ENCODE peak calls at places on chromosomes 6 and 20, in eight cellular contexts. O is IMR-90, V is stomach, X is gastrocnemius medialis, H is endothelial cell of umbilical vein, J is breast epithelium, K is ovary, Z is transverse colon. S is an unnamed sample. For H3K4me1, the result is how much of the 10 kb centered on the place peaks cover.

GRCh38 chr6:110271732-110272022 is 86.5 kb downstream of the METTL24 start:
- DNase-seq in O (no peak), V (no peak), X (no peak), H (no peak), J (no peak), K (no peak), Z (no peak), S (no peak)

GRCh38 chr20:46111028-46111835 is 6.9 kb upstream of the CD40 start:
- DNase-seq in O (no peak), V (no peak), X (peak), H (no peak), J (no peak), K (no peak), Z (peak), S (no peak)

GRCh38 chr6:101445527-101445926 is 52.0 kb downstream of the GRIK2 start:
- DNase-seq in O (peak), V (no peak), X (no peak), H (no peak), J (no peak), K (no peak), Z (no peak), S (no peak)

GRCh38 chr6:28634758-28635546 is 109.3 kb downstream of the GPX5 start:
- DNase-seq in O (no peak), V (no peak), X (no peak), H (no peak), J (no peak), K (no peak), Z (no peak), S (no peak)

GRCh38 chr20:9145142-9145541 is 76.3 kb downstream of the PLCB4 start:
- DNase-seq in O (no peak), V (no peak), X (no peak), H (no peak), J (no peak), K (no peak), Z (no peak), S (no peak)

GRCh38 chr6:170190046-170190445 is 100.8 kb downstream of the DLL1 start:
- DNase-seq in O (no peak), V (no peak), X (no peak), H (no peak), J (no peak), K (no peak), Z (no peak), S (no peak)

GRCh38 chr20:53480913-53481312 is 112.7 kb downstream of the ZNF217 start:
- DNase-seq in O (no peak), V (no peak), X (no peak), H (no peak), J (no peak), K (no peak), Z (no peak), S (no peak)

GRCh38 chr20:45049904-45050471 is 50.9 kb downstream of the KCNS1 start:
- DNase-seq in O (no peak), V (no peak), X (no peak), H (no peak), J (no peak), K (no peak), Z (no peak), S (no peak)

GRCh38 chr6:19836799-19837510 is at the start of gene ID4:
- DNase-seq in O (peak), V (peak), X (peak), H (peak), J (peak), K (peak), Z (peak), S (peak)
- TF ChIP-seq POLR2A in O (peak), V (no peak), X (peak), H (no peak), J (peak), K (peak), Z (peak), S (peak)

DNA sequence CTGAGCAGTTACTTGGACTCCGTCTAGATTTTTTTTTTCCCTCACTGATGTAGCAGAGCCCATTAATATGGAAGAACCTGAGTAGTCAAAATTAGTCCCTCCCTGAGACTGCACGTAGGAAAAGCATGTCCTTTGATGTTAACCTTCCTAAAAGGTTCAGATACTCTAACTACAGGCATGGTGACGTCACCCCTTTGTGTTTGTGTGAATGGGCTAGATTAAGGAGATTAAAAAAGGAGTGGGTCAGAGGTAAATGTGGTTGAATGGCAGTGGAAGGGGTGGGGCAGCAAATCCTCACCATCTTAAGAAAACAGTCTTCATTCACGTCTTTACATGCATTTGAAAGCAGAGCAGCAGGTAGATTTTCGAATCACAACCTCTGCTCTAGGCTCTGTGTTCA is 521.1 kb downstream of the TFAP2B start:
- DNase-seq in O (no peak), V (no peak), X (no peak), H (no peak), J (no peak), K (no peak), Z (no peak), S (no peak)
- H3K4me3 ChIP-seq in O (no peak), V (no peak), X (no peak), H (no peak), J (no peak), K (no peak), Z (no peak), S (no peak)

GRCh38 chr6:15430181-15430580 is 184.3 kb downstream of the JARID2 start:
- DNase-seq in O (peak), V (no peak), X (no peak), H (no peak), J (no peak), K (no peak), Z (no peak), S (no peak)
- H3K4me1 ChIP-seq in O (under half), V (under half), X (half or more), H (under half), J (under half), K (under half), Z (under half), S (half or more)

DNA sequence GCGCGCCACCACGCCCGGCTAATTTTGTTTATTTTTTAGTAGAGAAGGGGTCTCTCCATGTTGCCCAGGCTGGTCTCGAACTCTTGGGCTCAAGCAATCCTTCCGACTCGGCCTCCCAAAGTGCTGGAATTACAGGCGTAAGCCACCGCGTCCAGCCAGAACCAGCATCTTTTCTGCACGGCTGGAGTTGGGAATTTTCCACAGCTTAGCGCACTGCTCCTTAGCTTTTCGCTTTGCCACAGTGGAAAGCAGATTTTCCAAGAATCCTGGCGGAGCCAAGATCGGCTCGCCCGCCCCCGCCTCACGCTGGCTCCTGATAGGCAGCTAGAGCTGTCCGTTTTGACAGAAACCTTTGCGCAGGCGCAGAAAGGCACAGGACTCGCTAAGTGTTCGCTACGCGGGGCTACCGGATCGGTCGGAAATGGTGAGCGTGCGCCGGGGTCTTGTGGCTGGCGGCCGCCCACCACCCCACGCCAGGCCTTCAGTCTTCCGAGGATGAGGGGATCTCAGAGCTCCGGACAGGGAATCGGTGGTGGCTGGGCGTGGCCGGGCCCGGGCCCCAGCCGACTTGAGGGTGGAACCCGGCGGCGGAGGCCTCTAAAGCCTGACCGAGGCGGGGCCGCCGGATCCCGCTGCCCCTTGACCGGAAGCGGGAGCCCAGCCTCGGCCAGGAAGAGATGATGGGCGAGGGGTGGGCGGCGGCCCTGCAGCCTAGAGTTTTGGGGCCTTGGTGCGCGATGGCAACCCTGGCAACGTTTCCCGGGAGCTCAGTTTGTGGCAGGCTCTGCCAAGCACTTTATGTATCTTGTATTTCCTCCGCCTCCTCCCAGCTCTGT is at the start of gene DYNLRB1:
- DNase-seq in O (peak), V (peak), X (peak), H (peak), J (peak), K (peak), Z (peak), S (peak)
- TF ChIP-seq POLR2A in O (peak), V (no peak), X (peak), H (peak), J (peak), K (peak), Z (peak), S (peak)

S was measured in heart left ventricle.